ENCODE peak calls at places on chromosome 21, in eight cellular contexts. J, E, Z, T, D, L, W and X are unnamed samples.

GRCh38 chr21:32611471-32611997 is 643 bp downstream of the CFAP298 start:
- DNase-seq in J (no peak), E (peak), Z (peak), T (no peak), D (no peak), L (no peak), W (no peak), X (no peak)

GRCh38 chr21:33767236-33767635 is 124.9 kb downstream of the ITSN1 start:
- DNase-seq in J (no peak), E (no peak), Z (no peak), T (no peak), D (no peak), L (no peak), W (no peak), X (peak)

GRCh38 chr21:17775431-17776126 is 43.6 kb downstream of the C21orf91 start:
- DNase-seq in J (no peak), E (peak), Z (no peak), T (no peak), D (no peak), L (no peak), W (no peak), X (no peak)

GRCh38 chr21:16569679-16570078 is 839.9 kb downstream of the USP25 start:
- DNase-seq in J (no peak), E (no peak), Z (no peak), T (no peak), D (no peak), L (no peak), W (no peak), X (no peak)

GRCh38 chr21:16194851-16195251 is 465.1 kb downstream of the USP25 start:
- DNase-seq in J (no peak), E (no peak), Z (peak), T (no peak), D (no peak), L (no peak), W (no peak), X (no peak)

GRCh38 chr21:33025471-33026298 is at the start of gene OLIG2:
- DNase-seq in J (no peak), E (no peak), Z (no peak), T (no peak), D (no peak), L (no peak), W (no peak), X (no peak)

GRCh38 chr21:26131554-26131953 is 39.0 kb downstream of the APP start:
- DNase-seq in J (no peak), E (no peak), Z (no peak), T (no peak), D (no peak), L (no peak), W (no peak), X (no peak)

GRCh38 chr21:29473808-29474207 is 175.1 kb downstream of the BACH1 start:
- DNase-seq in J (no peak), E (no peak), Z (no peak), T (no peak), D (no peak), L (no peak), W (no peak), X (no peak)

GRCh38 chr21:31887596-31887920 is 14.7 kb downstream of the HUNK start:
- DNase-seq in J (no peak), E (no peak), Z (no peak), T (no peak), D (no peak), L (no peak), W (no peak), X (no peak)

GRCh38 chr21:14956826-14957225 is 108.0 kb downstream of the NRIP1 start:
- DNase-seq in J (no peak), E (no peak), Z (no peak), T (no peak), D (no peak), L (no peak), W (peak), X (peak)

GRCh38 chr21:25898671-25899070 is 163.9 kb downstream of the GABPA start:
- DNase-seq in J (no peak), E (no peak), Z (no peak), T (no peak), D (no peak), L (no peak), W (no peak), X (no peak)

GRCh38 chr21:38121888-38122705 is 134.7 kb upstream of the KCNJ15 start:
- DNase-seq in J (no peak), E (no peak), Z (no peak), T (no peak), D (no peak), L (no peak), W (no peak), X (no peak)

GRCh38 chr21:31713115-31713514 is 18.8 kb downstream of the SCAF4 start:
- DNase-seq in J (no peak), E (no peak), Z (no peak), T (no peak), D (no peak), L (no peak), W (no peak), X (no peak)

GRCh38 chr21:41706678-41707077 is 60.2 kb downstream of the RIPK4 start:
- DNase-seq in J (no peak), E (no peak), Z (peak), T (no peak), D (no peak), L (no peak), W (no peak), X (no peak)

GRCh38 chr21:33027401-33028185 is 1.9 kb downstream of the OLIG2 start:
- DNase-seq in J (no peak), E (no peak), Z (no peak), T (no peak), D (no peak), L (no peak), W (no peak), X (no peak)

GRCh38 chr21:31860851-31861250 is 12.0 kb upstream of the HUNK start:
- DNase-seq in J (no peak), E (no peak), Z (no peak), T (no peak), D (no peak), L (no peak), W (no peak), X (no peak)

GRCh38 chr21:26332873-26333272 is 162.3 kb upstream of the APP start:
- DNase-seq in J (peak), E (no peak), Z (no peak), T (no peak), D (no peak), L (no peak), W (no peak), X (no peak)

GRCh38 chr21:16195896-16196443 is 466.2 kb downstream of the USP25 start:
- DNase-seq in J (no peak), E (no peak), Z (no peak), T (no peak), D (no peak), L (no peak), W (no peak), X (no peak)

GRCh38 chr21:21045538-21045937 is 47.3 kb downstream of the NCAM2 start:
- DNase-seq in J (no peak), E (no peak), Z (no peak), T (no peak), D (no peak), L (no peak), W (no peak), X (no peak)

GRCh38 chr21:39141502-39141901 is 41.7 kb downstream of the PSMG1 start:
- DNase-seq in J (no peak), E (no peak), Z (no peak), T (no peak), D (no peak), L (no peak), W (peak), X (no peak)

GRCh38 chr21:39009587-39010225 is 173.5 kb downstream of the PSMG1 start:
- DNase-seq in J (no peak), E (no peak), Z (peak), T (no peak), D (no peak), L (no peak), W (no peak), X (no peak)

DNA sequence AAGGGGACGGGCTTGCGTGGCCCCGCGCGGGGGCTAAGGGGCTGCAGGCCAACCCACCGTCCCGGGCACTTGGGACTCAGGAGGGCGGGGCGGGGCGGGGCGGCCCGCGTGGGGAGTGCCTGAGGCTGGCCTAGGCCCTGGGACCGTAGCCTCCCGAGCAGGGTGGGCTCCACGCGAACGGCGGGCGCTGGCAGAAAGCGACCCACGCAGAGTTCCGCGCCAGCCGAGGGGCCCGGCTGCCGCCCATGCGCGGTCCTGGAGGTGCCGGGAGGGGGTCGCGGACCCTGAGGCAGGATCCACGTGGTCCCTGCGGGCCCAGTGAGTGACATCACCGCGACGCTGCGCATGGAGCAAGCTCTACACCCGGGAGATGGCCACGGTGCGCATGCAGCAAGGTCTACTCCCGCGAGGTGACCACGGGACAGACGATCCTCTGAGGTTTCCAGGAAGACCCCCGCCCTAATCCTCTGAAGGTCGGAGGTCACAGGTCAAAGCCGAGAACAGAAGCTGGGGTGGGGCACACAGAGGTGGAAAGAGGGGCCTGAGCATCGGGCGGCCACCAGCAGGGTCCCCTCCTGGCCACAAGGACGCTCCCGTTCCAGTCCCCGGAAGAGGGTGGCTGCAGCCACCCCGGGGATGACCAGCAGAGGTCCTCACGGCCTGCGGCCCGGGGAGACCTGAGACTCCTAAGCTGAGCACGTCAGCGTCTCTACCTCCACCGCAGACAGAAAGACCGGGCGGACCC is 13.5 kb upstream of the SLC19A1 start:
- DNase-seq in J (no peak), E (peak), Z (peak), T (peak), D (peak), L (peak), W (peak), X (peak)
- H3K4me3 ChIP-seq in J (peak), E (peak), Z (peak), T (peak), D (peak), L (peak), W (peak), X (peak)

GRCh38 chr21:34977333-34977732 is 71.8 kb downstream of the RUNX1 start:
- DNase-seq in J (no peak), E (no peak), Z (no peak), T (no peak), D (no peak), L (no peak), W (no peak), X (no peak)

GRCh38 chr21:34970566-34970965 is 78.5 kb downstream of the RUNX1 start:
- DNase-seq in J (no peak), E (no peak), Z (no peak), T (no peak), D (no peak), L (no peak), W (no peak), X (no peak)

GRCh38 chr21:34971656-34972055 is 77.4 kb downstream of the RUNX1 start:
- DNase-seq in J (no peak), E (no peak), Z (no peak), T (no peak), D (no peak), L (no peak), W (no peak), X (no peak)

GRCh38 chr21:34973685-34974084 is 75.4 kb downstream of the RUNX1 start:
- DNase-seq in J (no peak), E (no peak), Z (no peak), T (no peak), D (no peak), L (no peak), W (no peak), X (no peak)

GRCh38 chr21:34974162-34974981 is 74.7 kb downstream of the RUNX1 start:
- DNase-seq in J (no peak), E (peak), Z (no peak), T (no peak), D (no peak), L (no peak), W (no peak), X (no peak)
- H3K4me3 ChIP-seq in J (no peak), E (peak), Z (no peak), T (no peak), D (no peak), L (no peak), W (no peak), X (no peak)

GRCh38 chr21:45847870-45848269 is 133.7 kb upstream of the COL6A1 start:
- DNase-seq in J (no peak), E (no peak), Z (no peak), T (no peak), D (no peak), L (no peak), W (no peak), X (no peak)
- H3K4me3 ChIP-seq in J (no peak), E (no peak), Z (no peak), T (no peak), D (no peak), L (no peak), W (no peak), X (no peak)

GRCh38 chr21:44875341-44875740 is 1.9 kb upstream of the PTTG1IP start:
- DNase-seq in J (no peak), E (peak), Z (no peak), T (no peak), D (no peak), L (no peak), W (no peak), X (no peak)
- H3K4me3 ChIP-seq in J (no peak), E (peak), Z (peak), T (no peak), D (peak), L (peak), W (no peak), X (peak)

GRCh38 chr21:37009740-37010341 is 3.3 kb downstream of the RIPPLY3 start:
- DNase-seq in J (peak), E (peak), Z (peak), T (peak), D (peak), L (peak), W (peak), X (peak)

GRCh38 chr21:37005548-37006242 is 807 bp upstream of the RIPPLY3 start:
- DNase-seq in J (no peak), E (no peak), Z (no peak), T (no peak), D (no peak), L (no peak), W (no peak), X (no peak)

GRCh38 chr21:37006521-37007291 is at the start of gene RIPPLY3:
- DNase-seq in J (no peak), E (no peak), Z (no peak), T (no peak), D (no peak), L (no peak), W (no peak), X (no peak)

GRCh38 chr21:37008705-37009104 is 2.2 kb downstream of the RIPPLY3 start:
- DNase-seq in J (no peak), E (no peak), Z (no peak), T (no peak), D (no peak), L (no peak), W (no peak), X (no peak)

DNA sequence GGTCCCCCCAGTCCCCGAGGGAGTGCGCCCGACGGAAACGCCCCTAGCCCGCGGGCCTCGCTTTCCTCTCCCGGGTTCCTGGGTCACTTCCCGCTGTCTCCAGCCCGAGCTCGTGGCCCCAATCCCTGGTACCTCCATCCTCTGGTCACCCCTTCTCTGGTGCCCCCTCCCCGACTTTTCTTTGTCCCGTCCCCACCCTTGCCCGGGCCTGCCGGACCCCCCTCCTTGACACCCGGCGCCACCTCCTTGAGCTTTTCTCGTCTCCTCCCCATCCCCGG is 320 bp upstream of the RIPPLY3 start:
- DNase-seq in J (no peak), E (no peak), Z (no peak), T (no peak), D (no peak), L (no peak), W (no peak), X (no peak)
- H3K4me3 ChIP-seq in J (peak), E (no peak), Z (peak), T (peak), D (peak), L (peak), W (peak), X (peak)

GRCh38 chr21:42959754-42960153 is 14.6 kb upstream of the PKNOX1 start:
- DNase-seq in J (no peak), E (no peak), Z (no peak), T (no peak), D (no peak), L (no peak), W (no peak), X (no peak)

GRCh38 chr21:42964086-42964485 is 10.3 kb upstream of the PKNOX1 start:
- DNase-seq in J (no peak), E (no peak), Z (no peak), T (no peak), D (no peak), L (no peak), W (no peak), X (no peak)

GRCh38 chr21:42962360-42963007 is 11.9 kb upstream of the PKNOX1 start:
- DNase-seq in J (no peak), E (no peak), Z (no peak), T (no peak), D (no peak), L (no peak), W (no peak), X (no peak)

GRCh38 chr21:42969193-42969600 is 5.2 kb upstream of the PKNOX1 start:
- DNase-seq in J (no peak), E (no peak), Z (no peak), T (no peak), D (no peak), L (no peak), W (no peak), X (no peak)

DNA sequence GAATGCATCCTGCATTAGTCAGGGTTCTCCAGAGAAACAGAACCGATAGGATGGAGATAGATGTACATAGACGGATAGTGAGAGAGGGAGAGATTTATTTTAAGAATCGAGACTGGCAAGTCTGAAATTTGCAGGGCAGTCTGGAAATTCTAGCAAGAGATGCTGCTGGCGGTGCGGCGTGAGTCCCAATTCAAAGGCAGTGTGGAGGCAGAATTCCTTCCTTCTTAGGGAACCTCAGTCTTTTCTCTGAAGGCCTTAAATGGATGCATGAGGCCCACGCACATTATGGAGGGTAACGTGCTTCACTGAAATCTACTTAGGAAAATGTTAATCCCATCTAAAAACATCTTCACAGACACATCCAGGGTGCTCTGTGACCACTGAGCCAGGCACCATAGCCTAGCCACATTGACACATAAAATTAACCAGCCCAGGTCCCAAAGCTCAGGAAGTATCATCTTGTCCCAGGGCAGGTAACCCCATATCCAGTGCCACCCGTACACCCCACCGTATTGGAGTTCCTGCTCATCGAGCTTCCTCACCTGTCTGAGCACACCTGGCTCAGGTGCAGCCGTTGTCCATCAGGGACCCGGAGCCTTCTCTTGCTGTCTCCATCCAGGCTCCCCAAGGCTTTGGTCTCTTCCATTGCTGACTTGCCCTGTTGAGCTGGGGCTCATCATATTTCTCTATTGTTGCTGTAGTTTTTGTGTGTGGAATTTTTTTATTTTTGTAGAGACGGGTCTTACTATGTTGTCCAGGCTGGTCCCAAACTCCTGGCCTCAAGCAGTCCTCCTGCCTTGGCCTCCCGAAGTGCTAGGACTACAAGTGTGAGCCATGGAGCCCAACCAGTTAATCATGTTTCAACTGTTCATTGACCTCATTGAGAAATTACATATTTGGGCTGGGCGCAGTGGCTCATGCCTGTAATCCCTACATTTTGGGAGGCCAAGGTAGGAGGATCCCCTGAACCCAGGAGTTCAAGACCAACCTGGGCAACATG is 9.5 kb upstream of the PKNOX1 start:
- DNase-seq in J (no peak), E (no peak), Z (no peak), T (no peak), D (no peak), L (no peak), W (no peak), X (no peak)
- H3K4me3 ChIP-seq in J (no peak), E (no peak), Z (no peak), T (no peak), D (no peak), L (no peak), W (no peak), X (no peak)